ENCODE peak calls at places on chromosomes 11 and 22, in four cellular contexts. G, V, W and L are unnamed samples.

GRCh38 chr11:128476031-128476430 is 111.3 kb downstream of the ETS1 start:
- DNase-seq in G (no peak), V (no peak), W (no peak), L (no peak)

GRCh38 chr11:45644981-45645889 is 20.2 kb downstream of the CHST1 start:
- DNase-seq in G (no peak), V (no peak), W (no peak), L (no peak)

GRCh38 chr22:39299829-39300178 is 19.6 kb downstream of the RPL3 start:
- DNase-seq in G (peak; percentile 69), V (no peak), W (no peak), L (no peak)

GRCh38 chr11:79592441-79593223 is 151.8 kb upstream of the TENM4 start:
- DNase-seq in G (no peak), V (no peak), W (no peak), L (no peak)

GRCh38 chr11:10893713-10894112 is 35.9 kb upstream of the ZBED5 start:
- DNase-seq in G (no peak), V (no peak), W (no peak), L (no peak)

GRCh38 chr22:36065775-36066544 is 37.3 kb upstream of the RBFOX2 start:
- DNase-seq in G (peak; percentile 90), V (peak; percentile 23), W (peak; percentile 97), L (peak; percentile 64)

GRCh38 chr11:25576320-25576719 is 755.6 kb upstream of the ANO3 start:
- DNase-seq in G (no peak), V (no peak), W (no peak), L (no peak)

GRCh38 chr22:47307812-47308211 is 545.4 kb downstream of the TBC1D22A start:
- DNase-seq in G (peak; percentile 0), V (no peak), W (no peak), L (no peak)

GRCh38 chr11:34395916-34396555 is 38.2 kb upstream of the ABTB2 start:
- DNase-seq in G (no peak), V (no peak), W (no peak), L (no peak)

GRCh38 chr11:47051217-47051616 is 114.7 kb downstream of the CSTPP1 start:
- DNase-seq in G (no peak), V (no peak), W (no peak), L (no peak)

GRCh38 chr11:72781063-72781312 is 12.9 kb downstream of the STARD10 start:
- DNase-seq in G (no peak), V (no peak), W (no peak), L (no peak)

GRCh38 chr11:66322732-66323427 is 6.0 kb upstream of the CD248 start:
- DNase-seq in G (no peak), V (no peak), W (no peak), L (no peak)

GRCh38 chr11:95078526-95078925 is 11.1 kb upstream of the ENDOD1 start:
- DNase-seq in G (no peak), V (no peak), W (no peak), L (no peak)

GRCh38 chr11:46352063-46352841 is 5.0 kb downstream of the DGKZ start:
- DNase-seq in G (peak; percentile 60), V (peak; percentile 75), W (peak; percentile 69), L (peak; percentile 88)

GRCh38 chr11:60718524-60719316 is 5.8 kb upstream of the MS4A18 start:
- DNase-seq in G (no peak), V (no peak), W (no peak), L (no peak)
- H3K27ac ChIP-seq in G (no peak overlapping the region), V (no peak overlapping the region), W (no peak overlapping the region), L (no peak overlapping the region)

GRCh38 chr22:20235453-20235991 is 32.6 kb downstream of the RTN4R start:
- DNase-seq in G (no peak), V (no peak), W (no peak), L (no peak)
- H3K4me1 ChIP-seq in G (peaks cover 24% of the 10 kb centered on the region), V (peaks cover 18% of the 10 kb centered on the region), W (no peaks in the 10 kb centered on the region), L (peaks cover 44% of the 10 kb centered on the region)

GRCh38 chr22:43978558-43978957 is 23.3 kb downstream of the SAMM50 start:
- DNase-seq in G (no peak), V (no peak), W (no peak), L (no peak)

GRCh38 chr22:43975041-43975440 is 19.8 kb downstream of the SAMM50 start:
- DNase-seq in G (no peak), V (no peak), W (no peak), L (no peak)

GRCh38 chr22:43980579-43980978 is 25.3 kb downstream of the SAMM50 start:
- DNase-seq in G (no peak), V (no peak), W (no peak), L (no peak)

GRCh38 chr22:43974028-43974545 is 18.8 kb downstream of the SAMM50 start:
- DNase-seq in G (no peak), V (no peak), W (peak; percentile 48), L (no peak)

DNA sequence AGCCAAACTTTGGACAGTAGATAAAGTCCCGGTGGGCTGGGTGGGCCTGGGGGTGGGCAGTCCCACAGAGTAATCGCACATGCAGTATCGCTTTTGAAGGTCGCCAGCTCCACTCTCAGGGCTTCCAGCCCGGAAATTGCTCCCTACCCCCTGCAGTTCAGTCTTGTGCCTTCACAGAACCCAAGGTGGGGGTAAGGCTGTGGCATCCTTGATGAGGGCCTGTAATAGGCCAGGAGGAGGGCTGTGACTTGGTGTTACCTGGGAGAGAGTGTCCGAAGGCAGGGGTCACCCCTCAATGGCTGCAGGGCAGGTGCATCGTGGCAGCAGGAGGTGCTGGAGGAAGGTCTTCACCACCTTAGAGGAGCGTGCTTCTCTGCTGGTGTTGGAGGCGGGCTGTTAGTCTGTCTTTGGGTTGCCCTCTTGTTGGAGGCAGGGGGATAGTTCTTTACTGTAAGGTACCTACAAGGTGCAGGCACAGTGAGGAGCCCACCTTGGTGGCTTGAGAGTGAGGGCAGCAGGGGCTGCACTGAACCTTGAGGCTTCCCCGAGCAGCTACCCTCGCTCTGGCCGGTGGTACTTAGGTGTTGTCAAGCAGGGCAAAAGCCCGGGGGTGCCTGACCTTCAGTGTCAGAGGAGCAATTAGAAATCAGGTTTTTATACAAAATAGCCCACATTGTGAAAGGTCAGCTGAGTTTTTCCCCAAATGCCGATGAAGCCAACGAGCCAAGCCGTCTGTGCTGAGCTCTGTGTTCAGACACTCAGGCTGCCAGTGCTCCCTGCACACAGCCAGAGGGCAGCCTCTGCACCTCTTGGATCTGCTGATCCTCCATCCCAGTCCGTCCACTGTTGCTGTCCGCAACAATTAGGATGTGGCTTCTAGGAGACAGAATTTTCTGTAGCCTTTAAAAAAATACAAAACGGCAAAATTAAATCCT is 21.9 kb downstream of the SAMM50 start:
- DNase-seq in G (no peak), V (no peak), W (no peak), L (no peak)
- H3K36me3 ChIP-seq in G (peaks cover 92% of the 10 kb centered on the region), V (peaks cover 79% of the 10 kb centered on the region), W (peaks cover 5% of the 10 kb centered on the region), L (peaks cover 51% of the 10 kb centered on the region)

GRCh38 chr11:132140056-132140455 is 769.6 kb downstream of the NTM start:
- DNase-seq in G (no peak), V (no peak), W (no peak), L (no peak)
- H3K27ac ChIP-seq in G (no peak overlapping the region), V (no peak overlapping the region), W (no peak overlapping the region), L (no peak overlapping the region)

GRCh38 chr11:2434008-2434407 is 10.3 kb downstream of the TRPM5 start:
- DNase-seq in G (no peak), V (no peak), W (peak; percentile 25), L (no peak)
- H3K4me1 ChIP-seq in G (no peaks in the 10 kb centered on the region), V (no peaks in the 10 kb centered on the region), W (no peaks in the 10 kb centered on the region), L (no peaks in the 10 kb centered on the region)

GRCh38 chr22:21589415-21589814 is 21.9 kb downstream of the UBE2L3 start:
- DNase-seq in G (no peak), V (no peak), W (no peak), L (no peak)

GRCh38 chr22:21592422-21592821 is 24.9 kb downstream of the UBE2L3 start:
- DNase-seq in G (no peak), V (no peak), W (no peak), L (no peak)

GRCh38 chr22:21593406-21594232 is 26.1 kb downstream of the UBE2L3 start:
- DNase-seq in G (peak; percentile 59), V (no peak), W (no peak), L (no peak)

GRCh38 chr22:21591695-21592094 is 24.2 kb downstream of the UBE2L3 start:
- DNase-seq in G (peak; percentile 60), V (no peak), W (peak; percentile 84), L (no peak)

DNA sequence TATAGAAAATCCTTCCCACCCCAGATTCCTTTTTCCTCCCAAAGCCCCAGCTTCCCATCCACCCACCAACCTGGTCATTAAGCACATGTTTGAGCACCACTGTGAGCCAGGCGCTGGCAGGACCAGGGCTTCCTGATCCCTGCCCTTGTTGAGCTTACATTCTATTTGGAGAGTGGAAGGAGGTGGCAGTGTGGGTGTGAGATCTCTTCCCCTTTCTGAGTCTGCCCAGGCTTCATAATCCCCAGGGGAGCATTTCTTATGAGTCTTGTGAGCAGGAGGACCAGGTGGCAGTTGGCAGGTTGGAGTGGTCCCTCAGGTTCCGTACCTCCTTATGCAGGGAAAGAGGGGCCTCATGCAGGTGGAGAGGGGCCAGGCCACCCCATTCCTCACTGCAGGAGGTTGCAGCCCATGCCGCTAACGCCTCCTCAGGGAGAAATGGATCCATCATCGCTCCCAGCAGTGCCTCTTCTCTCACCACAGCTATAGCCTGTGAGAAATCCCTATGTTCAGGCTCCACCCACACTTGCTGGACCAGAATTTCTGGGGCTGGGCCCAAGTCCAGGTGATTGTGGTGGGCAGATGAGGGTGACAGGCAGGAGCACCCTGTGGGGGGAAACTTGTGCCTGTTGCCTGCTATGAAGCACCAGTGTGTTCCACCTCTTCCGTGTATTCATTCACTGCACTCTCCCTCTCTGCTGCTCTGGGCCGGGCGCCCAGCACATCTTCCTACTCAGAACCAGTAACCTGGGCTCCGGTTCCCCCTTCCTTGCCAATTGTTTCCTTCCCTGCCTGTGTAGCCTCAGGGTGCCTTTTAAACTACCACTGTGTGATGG is 23.5 kb downstream of the UBE2L3 start:
- DNase-seq in G (no peak), V (no peak), W (no peak), L (no peak)
- H3K36me3 ChIP-seq in G (peaks cover 16% of the 10 kb centered on the region), V (peaks cover 39% of the 10 kb centered on the region), W (peaks cover 5% of the 10 kb centered on the region), L (peaks cover 34% of the 10 kb centered on the region)

DNA sequence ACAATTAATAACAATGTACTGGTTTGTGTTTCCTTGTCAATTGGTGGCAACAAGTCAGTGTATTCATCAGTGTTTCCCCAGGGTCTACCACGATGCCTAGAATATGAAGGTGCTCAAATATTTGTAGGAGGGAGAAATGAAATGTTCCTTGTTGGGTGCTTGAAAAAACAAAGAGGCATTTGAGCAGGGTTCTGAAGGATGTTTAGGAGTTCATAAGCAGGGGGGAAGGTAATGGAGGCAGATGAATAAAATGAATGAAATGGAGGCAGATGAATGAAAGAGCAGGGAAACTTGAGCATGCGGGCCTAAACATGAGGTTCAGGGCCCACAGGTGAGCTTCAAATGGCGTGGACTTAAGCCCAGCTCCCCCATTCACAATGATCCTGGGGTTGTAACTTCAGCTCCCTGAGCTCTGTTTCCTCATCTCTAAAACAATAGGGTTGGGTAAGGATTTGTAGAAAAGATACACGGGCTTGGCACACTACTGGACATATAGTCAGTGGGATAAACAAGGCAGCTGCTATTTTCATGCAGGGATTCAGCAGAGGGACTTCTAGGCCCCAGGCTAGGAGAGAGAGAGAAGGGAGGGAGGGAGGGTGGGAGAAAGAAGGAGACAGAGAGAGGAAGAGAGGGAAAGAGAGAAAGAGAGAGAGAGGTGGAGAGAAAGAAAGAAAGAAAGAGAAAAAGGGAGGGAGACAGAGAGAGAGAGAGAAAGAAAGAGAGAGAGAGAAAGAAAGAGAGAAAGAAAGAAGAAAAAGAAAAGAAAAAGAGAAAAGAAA is 73.7 kb downstream of the MN1 start:
- DNase-seq in G (no peak), V (no peak), W (no peak), L (no peak)
- H3K27ac ChIP-seq in G (peak overlapping the region; percentile 82), V (no peak overlapping the region), W (no peak overlapping the region), L (no peak overlapping the region)